ENCODE peak calls at places on chromosomes 1 and 21, in seven cellular contexts. V, P, U, J, R, Z and K are unnamed samples.

GRCh38 chr1:230957580-230957989 is 21.1 kb downstream of the TTC13 start:
- DNase-seq in V (no peak), P (no peak), U (no peak), Z (no peak), R (no peak), J (no peak), K (no peak)

GRCh38 chr1:172893146-172893841 is 157.4 kb downstream of the TNFSF18 start:
- DNase-seq in Z (no peak), R (peak), P (peak), J (peak), V (no peak), U (peak), K (peak)

GRCh38 chr1:210260087-210260486 is 27.5 kb downstream of the SERTAD4 start:
- DNase-seq in R (no peak), U (no peak), Z (no peak), P (no peak), J (no peak), V (no peak), K (no peak)

GRCh38 chr1:200245492-200245891 is 164.3 kb downstream of the ZNF281 start:
- DNase-seq in J (peak), U (no peak), P (no peak), R (peak), Z (no peak), V (no peak), K (no peak)

GRCh38 chr1:206041640-206042039 is 11.3 kb upstream of the RHEX start:
- DNase-seq in J (no peak), Z (no peak), P (no peak), U (no peak), V (no peak), R (no peak), K (peak)

GRCh38 chr1:71307451-71307850 is 226.6 kb upstream of the ZRANB2 start:
- DNase-seq in R (peak), J (no peak), V (no peak), P (no peak), Z (peak), U (no peak), K (no peak)

GRCh38 chr1:28897789-28898188 is 16.6 kb upstream of the EPB41 start:
- DNase-seq in U (no peak), R (no peak), Z (no peak), P (no peak), V (no peak), J (no peak), K (no peak)

GRCh38 chr1:169321539-169321938 is 46.1 kb downstream of the NME7 start:
- DNase-seq in U (no peak), V (no peak), Z (no peak), R (peak), J (no peak), P (no peak), K (no peak)

GRCh38 chr1:17654519-17654918 is 100.6 kb upstream of the ACTL8 start:
- DNase-seq in J (no peak), P (no peak), U (no peak), Z (no peak), V (no peak), R (no peak), K (no peak)

GRCh38 chr1:169741666-169742394 is 8.0 kb upstream of the SELE start:
- DNase-seq in P (no peak), U (no peak), J (no peak), R (peak), V (no peak), Z (peak), K (no peak)

GRCh38 chr1:160117709-160118183 is 2.2 kb downstream of the ATP1A2 start:
- DNase-seq in R (no peak), U (peak), V (no peak), Z (peak), J (peak), P (peak), K (no peak)

GRCh38 chr1:101199637-101199982 is 37.2 kb upstream of the S1PR1 start:
- DNase-seq in R (no peak), U (no peak), Z (no peak), P (no peak), J (no peak), V (no peak), K (no peak)

GRCh38 chr1:24841593-24841992 is 88.5 kb downstream of the RUNX3 start:
- DNase-seq in U (no peak), J (no peak), Z (no peak), P (no peak), R (no peak), V (no peak), K (no peak)

GRCh38 chr1:45913183-45913924 is 109.9 kb downstream of the MAST2 start:
- DNase-seq in P (peak), R (peak), J (peak), Z (peak), V (no peak), U (peak), K (peak)

GRCh38 chr1:44421374-44422028 is 16.4 kb downstream of the RNF220 start:
- DNase-seq in P (no peak), U (no peak), Z (no peak), V (no peak), R (no peak), J (no peak), K (no peak)

GRCh38 chr21:43972850-43973633 is 39.1 kb upstream of the TRAPPC10 start:
- DNase-seq in V (peak), Z (no peak), J (no peak), P (no peak), U (peak), R (no peak), K (no peak)

DNA sequence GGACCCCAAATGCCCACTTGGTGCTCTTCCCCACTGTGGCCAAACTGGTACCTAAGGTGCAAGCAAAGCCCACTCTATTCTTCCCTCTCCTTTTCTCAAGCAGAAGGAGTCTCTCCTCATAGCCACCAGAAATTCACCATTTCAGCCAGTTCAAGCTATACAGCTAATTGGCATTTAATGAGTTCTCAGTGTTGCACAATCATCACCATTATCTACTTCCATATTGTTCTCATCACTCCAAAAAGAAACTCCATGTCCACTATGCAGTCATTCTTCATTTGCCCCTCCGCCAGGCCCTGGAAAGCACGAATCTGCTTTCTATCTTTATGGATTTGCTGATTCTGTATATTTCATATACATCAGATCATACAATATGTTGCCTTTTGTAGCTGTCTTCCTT is 9.9 kb upstream of the ATG4C start:
- DNase-seq in V (no peak), J (no peak), U (no peak), P (no peak), Z (no peak), R (no peak), K (no peak)
- H3K4me3 ChIP-seq in V (no peak), J (no peak), U (no peak), P (no peak), Z (no peak), R (no peak), K (no peak)

GRCh38 chr1:89126602-89127001 is 688 bp upstream of the GBP2 start:
- DNase-seq in Z (no peak), P (no peak), V (no peak), R (peak), J (no peak), U (no peak), K (no peak)
- H3K4me3 ChIP-seq in Z (no peak), P (no peak), V (no peak), R (no peak), J (no peak), U (peak), K (no peak)

GRCh38 chr1:62722796-62723195 is 34.6 kb upstream of the DOCK7 start:
- DNase-seq in P (no peak), V (no peak), J (no peak), Z (no peak), R (no peak), U (no peak), K (no peak)

GRCh38 chr1:62724430-62724829 is 36.2 kb upstream of the DOCK7 start:
- DNase-seq in V (no peak), P (no peak), J (no peak), U (no peak), Z (no peak), R (no peak), K (no peak)

GRCh38 chr1:62723841-62724240 is 35.7 kb upstream of the DOCK7 start:
- DNase-seq in R (no peak), V (no peak), U (no peak), P (no peak), Z (no peak), J (no peak), K (no peak)

GRCh38 chr1:62725981-62726588 is 37.9 kb upstream of the DOCK7 start:
- DNase-seq in V (no peak), R (no peak), P (no peak), Z (no peak), J (no peak), U (no peak), K (no peak)

DNA sequence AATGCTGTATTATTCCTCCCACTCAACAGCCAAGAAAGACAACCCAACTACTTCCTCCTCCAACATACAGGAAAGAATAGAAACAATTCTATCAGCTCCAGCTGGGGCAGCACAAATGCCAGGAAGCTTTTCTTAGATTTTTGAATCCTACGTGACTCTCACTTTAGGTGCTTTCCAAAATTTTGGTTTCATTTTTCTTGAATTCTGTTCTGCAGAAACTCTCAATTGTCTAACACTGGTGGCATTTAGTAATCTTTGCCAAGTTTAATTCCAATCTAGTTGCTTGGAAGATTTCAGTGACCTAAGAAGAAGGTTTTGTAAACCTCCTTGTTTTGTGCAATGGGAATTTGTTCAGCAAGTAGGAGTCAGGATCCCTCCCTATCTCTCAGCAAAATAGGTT is 37.1 kb upstream of the DOCK7 start:
- DNase-seq in Z (no peak), P (no peak), J (no peak), V (no peak), U (no peak), R (peak), K (no peak)
- H3K4me3 ChIP-seq in Z (no peak), P (peak), J (no peak), V (no peak), U (peak), R (no peak), K (no peak)

GRCh38 chr21:39021475-39021832 is 161.8 kb downstream of the PSMG1 start:
- DNase-seq in V (peak), R (no peak), U (no peak), P (no peak), J (no peak), Z (no peak), K (no peak)

GRCh38 chr21:39022035-39022900 is 161.0 kb downstream of the PSMG1 start:
- DNase-seq in R (no peak), J (no peak), P (no peak), V (peak), Z (no peak), U (peak), K (no peak)

GRCh38 chr21:39022901-39023693 is 160.2 kb downstream of the PSMG1 start:
- DNase-seq in U (peak), R (peak), Z (no peak), V (peak), P (peak), J (peak), K (no peak)

GRCh38 chr21:39018730-39019129 is 164.5 kb downstream of the PSMG1 start:
- DNase-seq in P (no peak), U (no peak), J (no peak), Z (no peak), V (no peak), R (no peak), K (no peak)

DNA sequence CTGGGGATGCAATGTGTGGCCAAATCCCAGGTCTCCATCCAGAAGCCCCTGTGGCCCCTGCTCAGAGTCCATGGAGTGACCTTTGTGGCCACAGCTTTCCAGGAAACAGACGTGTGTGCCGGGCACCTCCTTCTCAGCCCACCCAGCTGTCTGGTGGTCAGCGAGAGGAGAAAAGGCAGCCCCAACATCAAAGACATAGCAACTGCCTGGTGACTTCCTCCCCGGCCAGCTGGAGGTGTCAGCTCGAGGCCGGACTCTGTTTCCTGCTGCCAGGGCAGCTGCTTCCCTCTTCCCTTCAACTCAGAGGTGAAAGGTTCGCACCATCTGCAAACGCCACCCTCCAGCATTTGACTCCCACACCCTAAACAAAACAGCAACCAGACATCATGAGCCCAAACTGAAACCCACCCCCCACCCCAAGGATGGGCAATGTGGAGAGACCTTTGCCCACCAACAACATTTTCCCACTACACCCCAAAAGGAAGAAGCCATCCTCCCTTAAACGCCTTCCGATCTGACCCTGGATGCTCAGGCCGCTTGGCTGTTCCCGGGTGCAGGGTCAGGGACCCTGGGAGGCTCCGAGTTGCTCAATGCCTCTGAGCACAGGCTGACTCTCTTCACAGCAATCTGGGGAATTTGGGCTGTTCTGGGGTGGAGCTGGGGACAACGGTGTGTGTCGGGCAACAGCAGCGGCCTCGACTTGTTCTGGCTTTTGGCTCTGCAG is 162.3 kb downstream of the PSMG1 start:
- DNase-seq in J (no peak), Z (no peak), V (peak), R (peak), U (peak), P (peak), K (no peak)
- H3K4me3 ChIP-seq in J (no peak), Z (no peak), V (no peak), R (no peak), U (no peak), P (no peak), K (no peak)

DNA sequence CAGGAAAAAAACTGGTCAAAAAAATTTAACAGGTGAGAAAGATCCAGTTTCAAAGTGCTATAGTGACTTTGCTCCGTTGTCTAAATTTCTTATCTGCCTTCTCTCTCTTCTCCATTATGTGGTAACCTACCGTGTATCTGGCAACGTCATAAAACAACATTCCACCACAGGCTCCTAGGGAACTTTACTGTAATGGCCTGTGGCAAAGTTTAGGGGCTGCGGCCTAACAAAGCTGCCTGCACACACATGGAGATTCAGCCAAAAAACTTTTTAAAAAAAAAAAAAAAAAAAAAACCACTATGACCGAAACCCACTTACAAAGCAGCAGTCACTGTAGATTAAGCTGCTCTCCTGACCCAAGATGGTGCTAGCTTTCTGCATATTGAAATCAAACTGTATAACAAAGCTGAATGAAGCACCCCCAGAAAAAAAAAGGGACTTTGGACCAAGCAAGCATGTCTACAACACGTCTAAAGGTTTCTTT is 202.6 kb downstream of the SLC45A1 start:
- DNase-seq in U (no peak), J (no peak), V (no peak), P (no peak), R (no peak), Z (peak), K (no peak)
- H3K4me3 ChIP-seq in U (no peak), J (no peak), V (no peak), P (no peak), R (no peak), Z (no peak), K (no peak)

GRCh38 chr1:183234660-183235476 is 48.8 kb downstream of the LAMC2 start:
- DNase-seq in R (peak), P (peak), U (peak), Z (peak), J (peak), V (no peak), K (peak)
- H3K4me3 ChIP-seq in R (peak), P (peak), U (peak), Z (peak), J (peak), V (no peak), K (no peak)

GRCh38 chr1:109398343-109399225 is 866 bp upstream of the SORT1 start:
- DNase-seq in R (no peak), Z (no peak), U (no peak), P (no peak), J (no peak), V (no peak), K (no peak)
- H3K4me3 ChIP-seq in R (peak), Z (peak), U (peak), P (peak), J (peak), V (peak), K (peak)